ENCODE peak calls at places on chromosomes 6 and 20, in seven cellular contexts. S is colonic mucosa; T is AG04450; X is hepatocyte; K is uterus; H is IMR-90; Y is CD4-positive, alpha-beta T cell. Q is an unnamed sample.

GRCh38 chr6:120826253-120826652 is 508.0 kb downstream of the TBC1D32 start:
- DNase-seq in K (no peak), X (peak; percentile 65), H (no peak), T (no peak), S (peak; percentile 27), Y (no peak), Q (peak; percentile 65)

GRCh38 chr6:31940256-31940664 is 5.6 kb upstream of the CFB start:
- DNase-seq in T (no peak), Y (no peak), S (no peak), X (peak; percentile 57), H (peak; percentile 55), K (no peak), Q (no peak)

GRCh38 chr6:26556263-26557070 is 18.3 kb downstream of the HMGN4 start:
- DNase-seq in H (peak; percentile 97), Y (no peak), X (peak; percentile 78), S (no peak), K (peak; percentile 65), T (peak; percentile 84), Q (no peak)

GRCh38 chr20:45419188-45420091 is 3.5 kb downstream of the PIGT start:
- DNase-seq in K (peak; percentile 76), T (peak; percentile 63), H (peak; percentile 94), Y (no peak), X (no peak), S (peak; percentile 82), Q (peak; percentile 86)

GRCh38 chr6:9178066-9178465 is 742.7 kb upstream of the SLC35B3 start:
- DNase-seq in X (no peak), S (no peak), H (no peak), T (no peak), Y (no peak), K (no peak), Q (no peak)

GRCh38 chr6:117545161-117545595 is 57.1 kb downstream of the GOPC start:
- DNase-seq in K (no peak), S (no peak), H (no peak), T (no peak), Y (no peak), X (peak; percentile 47), Q (no peak)

GRCh38 chr6:7171119-7171518 is 63.4 kb downstream of the RREB1 start:
- DNase-seq in H (no peak), T (no peak), S (peak; percentile 83), X (peak; percentile 43), K (no peak), Y (no peak), Q (no peak)

GRCh38 chr20:23612385-23612784 is 6.7 kb upstream of the CST9 start:
- DNase-seq in T (no peak), K (no peak), S (no peak), Y (no peak), X (no peak), H (no peak), Q (no peak)

GRCh38 chr20:18018100-18018499 is 39.6 kb downstream of the OVOL2 start:
- DNase-seq in K (no peak), S (no peak), H (no peak), Y (no peak), T (no peak), X (no peak), Q (no peak)

GRCh38 chr20:18020931-18021330 is 36.8 kb downstream of the OVOL2 start:
- DNase-seq in K (no peak), T (no peak), H (no peak), X (no peak), S (no peak), Y (no peak), Q (no peak)

GRCh38 chr20:18016772-18017171 is 40.9 kb downstream of the OVOL2 start:
- DNase-seq in S (no peak), Y (no peak), T (no peak), H (no peak), X (no peak), K (no peak), Q (no peak)

GRCh38 chr20:18024606-18025127 is 33.0 kb downstream of the OVOL2 start:
- DNase-seq in X (no peak), K (no peak), H (no peak), Y (no peak), T (no peak), S (no peak), Q (no peak)

GRCh38 chr20:18019068-18019467 is 38.6 kb downstream of the OVOL2 start:
- DNase-seq in K (no peak), Y (no peak), T (no peak), H (peak; percentile 4), S (no peak), X (no peak), Q (no peak)
- TF ChIP-seq CTCF in K (no peak), Y (no peak), T (peak; percentile 32), H (peak; percentile 38), S (peak; percentile 27), X (no peak), Q (no peak)

GRCh38 chr6:19086480-19086879 is 699.3 kb downstream of the RNF144B start:
- DNase-seq in Y (no peak), H (no peak), S (no peak), K (no peak), X (no peak), T (no peak), Q (no peak)
- H3K9me3 ChIP-seq in Y (no peaks in the 10 kb centered on the region), H (no peaks in the 10 kb centered on the region), S (no peaks in the 10 kb centered on the region), K (no peaks in the 10 kb centered on the region), X (no peaks in the 10 kb centered on the region), T (no peaks in the 10 kb centered on the region), Q (no peaks in the 10 kb centered on the region)

GRCh38 chr20:63697868-63698545 is 1.6 kb downstream of the TNFRSF6B start:
- DNase-seq in S (no peak), H (no peak), Y (no peak), X (no peak), K (no peak), T (no peak), Q (no peak)

GRCh38 chr20:63700199-63701050 is 4.0 kb downstream of the TNFRSF6B start:
- DNase-seq in T (no peak), Y (no peak), H (no peak), X (no peak), K (no peak), S (no peak), Q (no peak)

GRCh38 chr20:63699466-63700198 is 3.2 kb downstream of the TNFRSF6B start:
- DNase-seq in T (no peak), Y (no peak), X (no peak), K (peak; percentile 32), S (no peak), H (no peak), Q (no peak)

GRCh38 chr20:63697357-63697867 is 960 bp downstream of the TNFRSF6B start:
- DNase-seq in K (peak; percentile 27), H (no peak), S (no peak), Y (no peak), T (no peak), X (no peak), Q (peak; percentile 79)

DNA sequence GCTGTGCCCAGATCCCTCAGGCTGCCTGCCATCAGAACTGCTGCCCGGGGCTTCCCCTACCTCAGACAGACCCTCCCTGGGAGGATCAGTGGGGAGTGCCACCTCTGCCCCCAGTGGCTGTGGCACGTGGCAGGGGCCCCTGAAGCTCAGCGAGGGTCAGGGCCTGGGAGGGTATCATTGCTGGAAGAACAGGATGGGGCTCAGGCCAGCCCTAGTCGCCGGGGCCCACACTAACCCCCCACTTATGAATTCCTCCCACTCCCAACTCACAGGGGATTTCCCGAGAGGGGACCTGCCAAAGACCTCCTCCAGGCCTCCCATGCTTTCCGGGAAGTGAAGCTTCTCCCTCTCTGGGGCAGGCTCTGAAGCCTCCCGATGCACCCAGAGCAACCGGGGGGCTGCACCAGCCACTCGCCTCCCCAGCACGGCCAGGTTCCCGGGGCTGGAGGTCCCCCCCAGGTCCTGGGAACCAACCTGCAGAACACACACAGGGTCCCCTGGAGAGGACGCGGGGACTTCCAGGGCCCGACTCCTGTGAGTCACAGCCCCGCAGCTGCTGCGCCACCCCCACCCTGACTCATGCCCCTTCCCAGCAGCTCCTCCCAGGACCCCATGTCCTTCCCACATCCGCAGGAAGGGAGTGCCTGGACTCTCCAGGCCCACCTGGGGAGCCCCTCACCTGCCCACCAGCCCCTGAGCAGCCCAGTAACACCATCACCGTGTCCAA is 2.5 kb downstream of the TNFRSF6B start:
- DNase-seq in Y (no peak), S (no peak), K (peak; percentile 66), X (peak; percentile 56), T (peak; percentile 70), H (peak; percentile 94), Q (peak; percentile 59)
- H3K27ac ChIP-seq in Y (no peak overlapping the region), S (peak overlapping the region; percentile 60), K (peak overlapping the region; percentile 49), X (no peak overlapping the region), T (peak overlapping the region; percentile 96), H (peak overlapping the region; percentile 76), Q (peak overlapping the region; percentile 59)

GRCh38 chr6:5766260-5766659 is 240.5 kb downstream of the NRN1 start:
- DNase-seq in T (no peak), H (no peak), X (no peak), Y (no peak), K (no peak), S (no peak), Q (no peak)
- TF ChIP-seq CTCF in T (peak; percentile 42), H (peak; percentile 35), X (no peak), Y (no peak), K (no peak), S (no peak), Q (no peak)

GRCh38 chr20:31374346-31374745 is 5.9 kb downstream of the DEFB118 start:
- DNase-seq in X (no peak), H (no peak), Y (no peak), K (no peak), S (no peak), T (no peak), Q (no peak)
- H3K9me3 ChIP-seq in X (peaks cover 14% of the 10 kb centered on the region), H (no peaks in the 10 kb centered on the region), Y (peaks cover 9% of the 10 kb centered on the region), K (no peaks in the 10 kb centered on the region), S (no peaks in the 10 kb centered on the region), T (peaks cover 3% of the 10 kb centered on the region), Q (no peaks in the 10 kb centered on the region)